ENCODE peak calls at places on chromosomes 13 and 19, in four cellular contexts. J is NCI-H460, P is PC-3, I is Kasumi-1. F is an unnamed sample.

GRCh38 chr19:36215276-36216171 is 618 bp downstream of the ZNF146 start:
- DNase-seq in J (no peak), P (peak), I (peak), F (no peak)

GRCh38 chr13:48891586-48891985 is 84.1 kb upstream of the FNDC3A start:
- DNase-seq in J (no peak), P (peak), I (no peak), F (no peak)

GRCh38 chr19:9000933-9001332 is 9.3 kb downstream of the MUC16 start:
- DNase-seq in J (no peak), P (no peak), I (no peak), F (no peak)

GRCh38 chr13:72127031-72127430 is 260.0 kb upstream of the DACH1 start:
- DNase-seq in J (no peak), P (peak), I (no peak), F (no peak)

GRCh38 chr13:30545320-30545719 is 72.4 kb upstream of the USPL1 start:
- DNase-seq in J (no peak), P (no peak), I (peak), F (no peak)

GRCh38 chr19:4310247-4311121 is 6.1 kb downstream of the FSD1 start:
- DNase-seq in J (no peak), P (peak), I (no peak), F (no peak)

GRCh38 chr13:91539458-91540156 is 141.2 kb downstream of the GPC5 start:
- DNase-seq in J (no peak), P (no peak), I (no peak), F (no peak)

GRCh38 chr13:102452831-102453230 is 51.0 kb upstream of the FGF14 start:
- DNase-seq in J (no peak), P (no peak), I (no peak), F (no peak)

GRCh38 chr13:23723463-23723862 is 153.3 kb downstream of the TNFRSF19 start:
- DNase-seq in J (no peak), P (peak), I (no peak), F (no peak)

GRCh38 chr19:48968179-48968661 is 3.1 kb downstream of the FTL start:
- DNase-seq in J (no peak), P (no peak), I (no peak), F (no peak)